ENCODE peak calls at places on chromosomes 11 and 22, in four cellular contexts. P, E, X and D are unnamed samples.

GRCh38 chr11:20459865-20460264 is 72.3 kb downstream of the PRMT3 start:
- DNase-seq in X (no peak), E (no peak), P (no peak), D (no peak)

GRCh38 chr11:17036666-17037658 is 22.7 kb upstream of the PLEKHA7 start:
- DNase-seq in P (no peak), X (no peak), E (no peak), D (no peak)

GRCh38 chr22:28442264-28442950 is 237.2 kb downstream of the TTC28 start:
- DNase-seq in X (no peak), E (peak), P (peak), D (no peak)

GRCh38 chr11:20020198-20020597 is 140.1 kb downstream of the DBX1 start:
- DNase-seq in X (no peak), P (no peak), E (no peak), D (no peak)

GRCh38 chr11:105968021-105968697 is 53.9 kb downstream of the MSANTD4 start:
- DNase-seq in X (no peak), P (no peak), E (no peak), D (peak)

GRCh38 chr11:69355346-69355940 is 61.5 kb downstream of the MYEOV start:
- DNase-seq in E (no peak), P (peak), X (no peak), D (no peak)

GRCh38 chr11:62605467-62605866 is 3.8 kb upstream of the MTA2 start:
- DNase-seq in X (no peak), E (no peak), P (no peak), D (no peak)

GRCh38 chr11:75577198-75577597 is 15.1 kb downstream of the SERPINH1 start:
- DNase-seq in X (no peak), E (no peak), P (no peak), D (no peak)

GRCh38 chr11:73528420-73528819 is 69.5 kb downstream of the FAM168A start:
- DNase-seq in X (no peak), E (no peak), P (no peak), D (no peak)

GRCh38 chr22:47616396-47617020 is 854.1 kb downstream of the TBC1D22A start:
- DNase-seq in P (peak), E (no peak), X (no peak), D (no peak)

GRCh38 chr11:86182976-86183584 is 61.5 kb upstream of the EED start:
- DNase-seq in X (no peak), P (no peak), E (no peak), D (no peak)

GRCh38 chr22:39349967-39350802 is at the start of gene SYNGR1:
- DNase-seq in X (no peak), E (peak), P (no peak), D (no peak)

GRCh38 chr11:36688892-36689291 is 90.9 kb upstream of the RAG2 start:
- DNase-seq in P (no peak), E (no peak), X (no peak), D (no peak)

GRCh38 chr22:50129121-50129734 is 39.4 kb downstream of the MOV10L1 start:
- DNase-seq in E (no peak), P (peak), X (no peak), D (no peak)

GRCh38 chr11:71131861-71132260 is 120.5 kb downstream of the SHANK2 start:
- DNase-seq in X (no peak), P (no peak), E (no peak), D (peak)

GRCh38 chr11:3995949-3996554 is 98.5 kb upstream of the RRM1 start:
- DNase-seq in E (no peak), P (no peak), X (no peak), D (no peak)

GRCh38 chr22:45204751-45205623 is 35.7 kb downstream of the KIAA0930 start:
- DNase-seq in E (no peak), X (no peak), P (peak), D (no peak)
- TF ChIP-seq CTCF in E (no peak), X (no peak), P (no peak), D (no peak)

GRCh38 chr11:104327864-104328513 is 164.0 kb upstream of the PDGFD start:
- DNase-seq in P (no peak), E (no peak), X (no peak), D (no peak)

GRCh38 chr11:104328514-104328912 is 164.6 kb upstream of the PDGFD start:
- DNase-seq in E (no peak), P (no peak), X (no peak), D (no peak)

GRCh38 chr11:104325093-104325492 is 161.1 kb upstream of the PDGFD start:
- DNase-seq in E (no peak), X (no peak), P (no peak), D (no peak)

GRCh38 chr11:104332110-104332509 is 168.2 kb upstream of the PDGFD start:
- DNase-seq in E (no peak), X (no peak), P (no peak), D (no peak)

DNA sequence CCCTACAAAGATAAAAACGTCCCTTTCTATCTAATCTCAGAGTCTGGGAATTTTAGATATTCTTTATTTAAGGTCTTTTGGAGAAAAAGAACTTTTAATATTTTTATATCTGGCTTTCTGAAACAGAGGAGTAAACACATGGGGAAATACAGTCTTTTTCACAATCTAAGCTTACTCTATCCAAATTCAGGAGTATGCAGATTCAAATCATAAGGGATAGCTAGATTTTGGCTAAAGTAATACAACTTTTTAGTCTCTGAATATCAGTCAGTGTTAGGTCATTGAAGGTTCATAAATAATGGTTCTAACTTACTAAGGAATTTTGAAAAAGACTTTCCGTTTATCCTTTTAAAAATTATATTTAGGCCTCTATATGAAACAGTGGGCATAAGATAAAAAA is 165.1 kb upstream of the PDGFD start:
- DNase-seq in P (no peak), E (no peak), X (no peak), D (no peak)
- TF ChIP-seq CTCF in P (no peak), E (no peak), X (no peak), D (no peak)

GRCh38 chr22:29555065-29555644 is 1.6 kb upstream of the THOC5 start:
- DNase-seq in E (no peak), P (no peak), X (no peak), D (no peak)
- TF ChIP-seq CTCF in E (no peak), P (no peak), X (no peak), D (no peak)

GRCh38 chr22:37641251-37641949 is 1.9 kb downstream of the SH3BP1 start:
- DNase-seq in X (no peak), P (peak), E (no peak), D (no peak)

GRCh38 chr22:37638351-37639069 is 959 bp upstream of the SH3BP1 start:
- DNase-seq in E (no peak), X (no peak), P (no peak), D (no peak)

GRCh38 chr22:37640591-37641250 is 1.3 kb downstream of the SH3BP1 start:
- DNase-seq in X (no peak), E (no peak), P (no peak), D (no peak)

GRCh38 chr22:37639771-37640590 is 512 bp downstream of the SH3BP1 start:
- DNase-seq in P (peak), X (no peak), E (no peak), D (no peak)

DNA sequence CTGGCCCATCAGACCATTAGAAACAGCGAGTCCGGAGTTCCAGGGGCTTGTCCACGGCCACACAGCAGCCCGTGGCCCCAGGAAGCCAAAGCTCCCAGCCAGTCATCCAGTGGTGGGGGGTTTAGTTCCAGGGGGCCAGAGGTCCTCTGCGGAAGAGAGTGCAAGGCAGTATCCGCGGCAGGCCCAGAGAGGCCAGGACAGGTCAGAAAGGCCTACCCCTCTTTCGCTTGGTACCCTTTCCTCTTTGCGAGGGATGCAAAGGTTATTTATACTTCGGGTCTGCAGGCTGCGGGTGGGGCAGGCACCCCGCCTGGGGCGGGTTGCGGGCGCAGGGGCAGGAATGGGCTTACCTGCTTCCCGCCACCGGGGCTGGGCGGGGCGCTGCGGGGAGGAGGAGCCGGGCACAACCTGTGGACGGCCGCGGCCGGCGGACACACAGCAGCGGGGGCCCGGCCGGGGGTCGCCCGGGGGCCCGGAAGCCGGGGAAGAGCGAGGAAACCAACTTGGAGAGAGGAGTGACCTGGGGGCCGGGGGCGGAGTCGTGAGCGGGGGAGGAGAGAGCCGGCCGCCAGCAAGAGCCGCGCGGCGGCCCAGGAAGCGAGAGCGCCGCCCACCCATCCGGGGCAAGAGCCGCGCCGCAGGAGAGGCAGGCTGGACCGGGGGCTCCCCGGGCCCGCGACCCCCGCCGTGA is at the start of gene SH3BP1:
- DNase-seq in E (peak), X (no peak), P (peak), D (no peak)
- TF ChIP-seq CTCF in E (no peak), X (no peak), P (no peak), D (no peak)

DNA sequence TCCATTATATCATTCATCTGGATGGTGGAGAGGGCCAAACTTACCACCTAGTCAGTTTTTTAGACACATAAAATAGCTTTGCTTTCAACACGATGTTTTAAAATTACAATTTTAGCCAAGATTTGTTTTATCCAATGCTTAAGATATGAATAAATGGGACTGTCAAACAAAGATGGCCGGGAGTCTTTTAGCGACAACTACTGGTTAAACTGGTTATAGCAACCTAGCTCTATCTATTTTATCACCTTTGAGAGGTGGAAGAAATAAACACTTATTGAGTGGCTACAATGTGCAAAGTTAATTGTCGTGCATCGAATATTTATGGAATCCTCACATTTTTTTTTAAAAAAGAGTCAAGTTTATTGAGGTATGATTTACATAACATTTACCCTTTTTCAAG is 279.8 kb downstream of the MIAT start:
- DNase-seq in E (no peak), P (no peak), X (no peak), D (no peak)
- TF ChIP-seq CTCF in E (no peak), P (no peak), X (peak), D (peak)

DNA sequence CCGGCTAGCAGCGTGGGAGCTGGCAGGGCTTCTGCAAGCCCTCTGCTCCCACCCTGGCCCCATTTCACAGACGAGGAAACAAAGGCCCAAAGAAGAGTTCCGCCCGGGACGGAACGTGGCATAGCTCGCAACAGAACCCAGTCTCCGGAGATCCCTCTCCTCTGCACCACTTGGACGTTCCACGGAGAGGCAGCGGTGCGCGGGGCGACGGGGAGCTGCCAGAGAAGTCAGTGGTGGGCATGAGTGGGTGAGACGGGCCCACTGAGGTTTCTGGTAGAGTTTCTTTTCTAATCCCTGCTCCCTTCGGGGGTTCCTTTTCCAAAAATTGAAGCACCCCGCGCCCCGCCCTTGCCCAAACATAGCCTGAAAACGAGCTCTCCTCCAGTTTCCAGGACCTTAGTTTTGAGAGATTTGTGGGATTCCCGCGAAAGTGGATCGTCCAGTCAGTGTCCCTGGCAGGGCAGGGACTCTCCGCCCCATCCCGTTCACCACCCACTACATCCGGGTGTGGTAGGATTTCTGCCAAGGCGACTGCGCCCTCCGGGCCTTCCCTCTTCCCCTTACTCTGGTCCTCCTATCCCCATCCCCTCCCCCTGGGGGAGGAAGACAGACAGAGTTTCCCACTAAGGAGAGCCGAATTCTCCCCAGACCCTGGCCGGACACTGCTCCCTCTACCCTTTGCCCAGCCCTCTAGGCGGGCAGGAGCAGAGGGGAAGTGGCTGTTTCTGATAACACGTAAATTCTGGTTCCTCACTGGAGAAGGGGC is 764 bp upstream of the NECTIN1 start:
- DNase-seq in X (no peak), E (no peak), P (peak), D (no peak)
- TF ChIP-seq CTCF in X (no peak), E (peak), P (no peak), D (no peak)

GRCh38 chr11:130457909-130458729 is 9.7 kb downstream of the ADAMTS15 start:
- DNase-seq in E (no peak), P (peak), X (no peak), D (no peak)
- TF ChIP-seq CTCF in E (no peak), P (no peak), X (no peak), D (no peak)

GRCh38 chr11:66267379-66268209 is 845 bp upstream of the RAB1B start:
- DNase-seq in X (no peak), P (peak), E (peak), D (peak)

GRCh38 chr11:66267039-66267378 is 1.4 kb upstream of the RAB1B start:
- DNase-seq in X (no peak), P (no peak), E (no peak), D (no peak)

GRCh38 chr11:66268210-66268952 is at the start of gene RAB1B:
- DNase-seq in X (peak), P (peak), E (peak), D (peak)

GRCh38 chr11:66271816-66272215 is 3.4 kb downstream of the RAB1B start:
- DNase-seq in P (no peak), E (no peak), X (no peak), D (no peak)

GRCh38 chr11:66268953-66269906 is 791 bp downstream of the RAB1B start:
- DNase-seq in E (peak), X (no peak), P (peak), D (no peak)
- TF ChIP-seq CTCF in E (peak), X (peak), P (no peak), D (peak)